ENCODE peak calls at places on chromosomes 11 and 22, in six cellular contexts. One of them, this sample, is unnamed.

GRCh38 chr22:20551805-20552449 is 44.5 kb downstream of the MED15 start:
- DNase-seq in left ventricle myocardium inferior: no peak
- DNase-seq in pancreas: peak; percentile 71
- DNase-seq in hepatocyte: no peak
- DNase-seq in neural crest cell: no peak
- DNase-seq in tibial artery: peak; percentile 85
- DNase-seq in this sample: no peak

GRCh38 chr11:12723410-12724297 is 49.4 kb downstream of the TEAD1 start:
- DNase-seq in hepatocyte: peak; percentile 69
- DNase-seq in pancreas: no peak
- DNase-seq in left ventricle myocardium inferior: no peak
- DNase-seq in tibial artery: no peak
- DNase-seq in neural crest cell: no peak
- DNase-seq in this sample: no peak

GRCh38 chr11:61164610-61165424 is 3.6 kb upstream of the VPS37C start:
- DNase-seq in left ventricle myocardium inferior: no peak
- DNase-seq in tibial artery: no peak
- DNase-seq in pancreas: no peak
- DNase-seq in neural crest cell: no peak
- DNase-seq in hepatocyte: no peak
- DNase-seq in this sample: no peak

GRCh38 chr11:2732261-2732939 is 32.6 kb upstream of the KCNQ1OT1 start:
- DNase-seq in neural crest cell: peak; percentile 67
- DNase-seq in tibial artery: no peak
- DNase-seq in left ventricle myocardium inferior: no peak
- DNase-seq in hepatocyte: no peak
- DNase-seq in pancreas: no peak
- DNase-seq in this sample: no peak

GRCh38 chr11:767238-767637 is 10.0 kb downstream of the GATD1 start:
- DNase-seq in left ventricle myocardium inferior: no peak
- DNase-seq in pancreas: no peak
- DNase-seq in hepatocyte: no peak
- DNase-seq in neural crest cell: no peak
- DNase-seq in tibial artery: no peak
- DNase-seq in this sample: no peak

GRCh38 chr11:110857885-110858555 is 145.8 kb upstream of the ARHGAP20 start:
- DNase-seq in left ventricle myocardium inferior: no peak
- DNase-seq in tibial artery: no peak
- DNase-seq in neural crest cell: no peak
- DNase-seq in hepatocyte: peak; percentile 30
- DNase-seq in pancreas: no peak
- DNase-seq in this sample: no peak

GRCh38 chr11:75677275-75677674 is 8.4 kb upstream of the MAP6 start:
- DNase-seq in neural crest cell: no peak
- DNase-seq in left ventricle myocardium inferior: no peak
- DNase-seq in tibial artery: no peak
- DNase-seq in hepatocyte: no peak
- DNase-seq in pancreas: no peak
- DNase-seq in this sample: no peak

GRCh38 chr22:22141031-22141430 is 103.6 kb upstream of the VPREB1 start:
- DNase-seq in left ventricle myocardium inferior: no peak
- DNase-seq in neural crest cell: no peak
- DNase-seq in hepatocyte: no peak
- DNase-seq in pancreas: no peak
- DNase-seq in tibial artery: no peak
- DNase-seq in this sample: no peak

GRCh38 chr11:71213696-71214552 is 38.5 kb downstream of the SHANK2 start:
- DNase-seq in left ventricle myocardium inferior: no peak
- DNase-seq in hepatocyte: no peak
- DNase-seq in pancreas: peak; percentile 37
- DNase-seq in neural crest cell: no peak
- DNase-seq in tibial artery: peak; percentile 45
- DNase-seq in this sample: no peak

DNA sequence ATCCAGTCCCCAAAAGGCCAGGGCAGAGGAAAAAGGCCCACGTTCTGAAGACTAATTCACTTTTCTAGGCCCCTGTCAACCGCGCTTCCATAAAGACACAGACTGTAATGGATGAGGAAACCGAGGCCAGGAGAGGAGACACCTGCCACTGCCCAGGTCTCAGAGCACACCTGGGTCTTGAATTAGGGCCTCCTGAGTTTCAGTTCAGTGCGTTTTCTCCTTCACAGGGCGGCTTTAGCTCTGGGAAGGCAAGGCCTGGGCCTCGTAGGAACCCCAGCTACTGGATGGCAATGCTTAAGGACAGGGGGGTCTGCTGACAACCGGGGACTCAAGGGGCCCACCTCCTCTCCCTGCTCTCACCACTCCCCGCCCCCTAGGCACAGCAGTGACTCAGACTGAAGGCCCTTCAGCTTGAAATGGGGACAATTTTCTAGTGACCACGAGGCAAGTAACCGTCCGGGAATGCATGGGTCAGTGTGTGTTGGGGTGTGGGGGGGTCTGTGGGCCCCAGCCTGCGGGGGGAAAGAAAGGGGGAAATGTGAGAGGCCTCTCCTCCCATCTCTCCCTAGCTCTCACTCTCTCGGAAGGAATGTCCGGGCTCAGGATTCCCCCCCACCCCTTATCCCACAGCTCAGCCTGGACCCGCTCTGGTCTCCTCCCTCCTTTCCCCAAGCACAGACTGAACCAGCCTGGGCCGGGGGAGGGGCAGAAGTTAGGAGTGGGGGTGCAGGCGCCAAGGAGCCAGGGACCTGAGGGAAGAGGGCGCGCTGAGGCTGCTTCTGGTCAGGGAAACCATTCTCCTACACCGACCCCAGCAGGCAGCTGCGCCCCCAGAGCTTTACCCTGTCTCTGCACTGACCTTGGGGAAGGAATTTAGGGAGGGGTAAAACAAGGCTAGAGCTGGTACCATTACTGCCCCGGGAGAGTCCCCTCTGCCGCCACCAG is 17.2 kb downstream of the CREB3L1 start:
- DNase-seq in left ventricle myocardium inferior: no peak
- DNase-seq in hepatocyte: peak; percentile 85
- DNase-seq in neural crest cell: no peak
- DNase-seq in pancreas: no peak
- DNase-seq in tibial artery: no peak
- DNase-seq in this sample: no peak
- TF ChIP-seq CTCF in left ventricle myocardium inferior: no peak
- TF ChIP-seq CTCF in hepatocyte: no peak
- TF ChIP-seq CTCF in neural crest cell: no peak
- TF ChIP-seq CTCF in pancreas: no peak
- TF ChIP-seq CTCF in tibial artery: no peak
- TF ChIP-seq CTCF in this sample: no peak

GRCh38 chr11:62922653-62923371 is 1.6 kb upstream of the CHRM1 start:
- DNase-seq in hepatocyte: no peak
- DNase-seq in pancreas: no peak
- DNase-seq in neural crest cell: peak; percentile 52
- DNase-seq in left ventricle myocardium inferior: no peak
- DNase-seq in tibial artery: no peak
- DNase-seq in this sample: no peak
- TF ChIP-seq CTCF in hepatocyte: peak; percentile 34
- TF ChIP-seq CTCF in pancreas: no peak
- TF ChIP-seq CTCF in neural crest cell: peak; percentile 59
- TF ChIP-seq CTCF in left ventricle myocardium inferior: peak; percentile 37
- TF ChIP-seq CTCF in tibial artery: no peak
- TF ChIP-seq CTCF in this sample: no peak

GRCh38 chr11:34364102-34364501 is 6.3 kb upstream of the ABTB2 start:
- DNase-seq in tibial artery: no peak
- DNase-seq in neural crest cell: no peak
- DNase-seq in left ventricle myocardium inferior: no peak
- DNase-seq in hepatocyte: no peak
- DNase-seq in pancreas: no peak
- DNase-seq in this sample: no peak

GRCh38 chr11:34360056-34360455 is 2.2 kb upstream of the ABTB2 start:
- DNase-seq in hepatocyte: no peak
- DNase-seq in pancreas: no peak
- DNase-seq in tibial artery: no peak
- DNase-seq in neural crest cell: no peak
- DNase-seq in left ventricle myocardium inferior: no peak
- DNase-seq in this sample: no peak

GRCh38 chr11:34366522-34366921 is 8.7 kb upstream of the ABTB2 start:
- DNase-seq in neural crest cell: no peak
- DNase-seq in tibial artery: no peak
- DNase-seq in pancreas: no peak
- DNase-seq in left ventricle myocardium inferior: no peak
- DNase-seq in hepatocyte: no peak
- DNase-seq in this sample: no peak

GRCh38 chr11:34359548-34359891 is 1.7 kb upstream of the ABTB2 start:
- DNase-seq in left ventricle myocardium inferior: no peak
- DNase-seq in tibial artery: no peak
- DNase-seq in hepatocyte: peak; percentile 16
- DNase-seq in pancreas: no peak
- DNase-seq in neural crest cell: no peak
- DNase-seq in this sample: no peak

DNA sequence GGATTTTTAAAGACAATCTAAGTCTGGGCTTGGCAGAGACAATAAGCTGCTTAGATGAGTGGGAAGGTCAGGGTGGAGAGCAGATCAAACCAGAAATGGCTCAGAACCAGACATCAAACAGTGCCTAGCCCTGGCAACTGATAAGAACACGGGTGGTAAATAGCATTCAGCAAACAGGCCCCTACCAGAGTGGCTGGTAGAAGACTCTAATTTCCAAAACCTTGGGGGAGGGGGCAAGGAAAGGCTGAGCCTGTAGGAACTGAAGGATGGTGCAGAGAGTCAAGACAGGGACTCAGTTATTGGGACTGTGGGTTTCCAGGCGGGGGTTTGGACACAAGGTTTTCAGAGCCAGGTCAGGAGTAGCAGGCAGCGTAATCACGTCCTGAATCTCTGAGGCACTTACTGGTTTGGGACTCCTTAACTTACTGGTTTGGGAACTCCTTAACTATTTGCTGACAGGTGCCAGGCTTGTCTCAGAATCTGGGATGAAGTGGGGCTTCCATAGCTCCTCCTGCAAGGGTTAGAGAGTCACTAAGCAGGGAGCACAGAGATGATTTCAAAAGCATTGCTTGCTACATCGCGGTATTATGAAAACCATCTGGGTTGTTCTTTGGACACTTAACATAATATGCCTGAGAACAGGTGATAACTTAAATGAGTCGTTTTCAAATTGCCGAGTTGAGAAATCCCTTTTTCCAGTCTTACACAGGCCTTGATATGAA is 5.7 kb upstream of the ABTB2 start:
- DNase-seq in pancreas: no peak
- DNase-seq in neural crest cell: no peak
- DNase-seq in left ventricle myocardium inferior: no peak
- DNase-seq in hepatocyte: no peak
- DNase-seq in tibial artery: no peak
- DNase-seq in this sample: no peak
- TF ChIP-seq CTCF in pancreas: no peak
- TF ChIP-seq CTCF in neural crest cell: no peak
- TF ChIP-seq CTCF in left ventricle myocardium inferior: no peak
- TF ChIP-seq CTCF in hepatocyte: no peak
- TF ChIP-seq CTCF in tibial artery: no peak
- TF ChIP-seq CTCF in this sample: no peak

GRCh38 chr11:45804806-45805304 is at the start of gene SLC35C1:
- DNase-seq in left ventricle myocardium inferior: peak; percentile 97
- DNase-seq in tibial artery: peak; percentile 98
- DNase-seq in neural crest cell: peak; percentile 95
- DNase-seq in pancreas: peak; percentile 97
- DNase-seq in hepatocyte: peak; percentile 99
- DNase-seq in this sample: peak; percentile 95
- TF ChIP-seq CTCF in left ventricle myocardium inferior: peak; percentile 33
- TF ChIP-seq CTCF in tibial artery: peak; percentile 19
- TF ChIP-seq CTCF in neural crest cell: no peak
- TF ChIP-seq CTCF in pancreas: no peak
- TF ChIP-seq CTCF in hepatocyte: no peak
- TF ChIP-seq CTCF in this sample: no peak

GRCh38 chr11:17864478-17864941 is 129.9 kb downstream of the KCNC1 start:
- DNase-seq in left ventricle myocardium inferior: no peak
- DNase-seq in pancreas: peak; percentile 60
- DNase-seq in neural crest cell: no peak
- DNase-seq in hepatocyte: peak; percentile 45
- DNase-seq in tibial artery: no peak
- DNase-seq in this sample: no peak
- TF ChIP-seq CTCF in left ventricle myocardium inferior: peak; percentile 35
- TF ChIP-seq CTCF in pancreas: peak; percentile 67
- TF ChIP-seq CTCF in neural crest cell: peak; percentile 77
- TF ChIP-seq CTCF in hepatocyte: peak; percentile 48
- TF ChIP-seq CTCF in tibial artery: no peak
- TF ChIP-seq CTCF in this sample: no peak

GRCh38 chr11:79768343-79768742 is 327.5 kb upstream of the TENM4 start:
- DNase-seq in tibial artery: no peak
- DNase-seq in neural crest cell: no peak
- DNase-seq in pancreas: peak; percentile 56
- DNase-seq in hepatocyte: peak; percentile 37
- DNase-seq in left ventricle myocardium inferior: peak; percentile 16
- DNase-seq in this sample: no peak

GRCh38 chr11:79758325-79758724 is 317.5 kb upstream of the TENM4 start:
- DNase-seq in left ventricle myocardium inferior: no peak
- DNase-seq in neural crest cell: no peak
- DNase-seq in hepatocyte: no peak
- DNase-seq in tibial artery: no peak
- DNase-seq in pancreas: no peak
- DNase-seq in this sample: no peak

DNA sequence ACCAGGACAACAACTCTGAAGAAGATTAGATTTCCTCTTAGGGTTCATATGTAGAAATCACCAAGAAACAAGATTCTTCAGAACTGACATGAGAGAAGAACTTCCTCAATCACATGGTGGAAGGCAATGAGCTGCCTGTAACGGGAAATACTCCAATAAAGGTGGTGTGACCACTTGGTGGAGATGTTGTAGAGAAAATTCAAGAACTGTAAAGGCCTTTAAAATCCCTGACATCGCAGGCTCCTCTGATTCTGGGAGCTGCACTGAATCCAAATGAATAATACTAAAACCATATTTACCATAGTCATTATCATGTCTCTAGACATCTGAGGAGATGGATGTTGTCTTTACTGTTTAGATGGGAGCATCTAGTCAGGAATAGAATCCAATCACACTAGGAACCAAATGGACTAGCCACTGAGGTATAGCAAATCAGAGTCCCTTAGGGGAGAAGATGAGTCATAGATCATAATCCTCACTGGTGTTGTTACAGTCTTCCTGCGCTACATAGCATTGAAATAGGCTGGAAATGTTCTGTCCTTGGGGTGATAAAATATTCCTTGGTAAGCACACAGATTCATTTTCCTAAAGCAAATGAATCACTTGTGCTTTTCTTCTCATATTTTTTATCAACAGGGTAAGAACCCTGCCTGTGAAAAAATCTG is 321.6 kb upstream of the TENM4 start:
- DNase-seq in left ventricle myocardium inferior: no peak
- DNase-seq in neural crest cell: no peak
- DNase-seq in hepatocyte: peak; percentile 26
- DNase-seq in tibial artery: no peak
- DNase-seq in pancreas: no peak
- DNase-seq in this sample: no peak
- TF ChIP-seq CTCF in left ventricle myocardium inferior: peak; percentile 43
- TF ChIP-seq CTCF in neural crest cell: no peak
- TF ChIP-seq CTCF in hepatocyte: peak; percentile 34
- TF ChIP-seq CTCF in tibial artery: no peak
- TF ChIP-seq CTCF in pancreas: no peak
- TF ChIP-seq CTCF in this sample: no peak